ENCODE peak calls at places on chromosomes 5 and 9, in ten cellular contexts. One of them, this sample, is unnamed.

GRCh38 chr9:89884356-89885083 is 279.7 kb downstream of the GADD45G start:
- DNase-seq in WERI-Rb-1: no peak
- DNase-seq in fibroblast of the aortic adventitia: no peak
- DNase-seq in GM20000: no peak
- DNase-seq in heart right ventricle: peak
- DNase-seq in breast epithelium: peak
- DNase-seq in body of pancreas: no peak
- DNase-seq in GM23338: no peak
- DNase-seq in uterus: no peak
- DNase-seq in transverse colon: no peak
- DNase-seq in this sample: peak

GRCh38 chr5:62077823-62078550 is 228.0 kb upstream of the KIF2A start:
- DNase-seq in WERI-Rb-1: no peak
- DNase-seq in fibroblast of the aortic adventitia: no peak
- DNase-seq in GM20000: no peak
- DNase-seq in heart right ventricle: no peak
- DNase-seq in breast epithelium: no peak
- DNase-seq in body of pancreas: no peak
- DNase-seq in GM23338: no peak
- DNase-seq in uterus: no peak
- DNase-seq in transverse colon: no peak
- DNase-seq in this sample: no peak

GRCh38 chr9:96038271-96038670 is 162.8 kb downstream of the ERCC6L2 start:
- DNase-seq in WERI-Rb-1: no peak
- DNase-seq in fibroblast of the aortic adventitia: no peak
- DNase-seq in GM20000: no peak
- DNase-seq in heart right ventricle: no peak
- DNase-seq in breast epithelium: no peak
- DNase-seq in body of pancreas: no peak
- DNase-seq in GM23338: no peak
- DNase-seq in uterus: no peak
- DNase-seq in transverse colon: no peak
- DNase-seq in this sample: no peak

GRCh38 chr9:94900222-94901018 is 173.9 kb downstream of the AOPEP start:
- DNase-seq in WERI-Rb-1: no peak
- DNase-seq in fibroblast of the aortic adventitia: peak
- DNase-seq in GM20000: no peak
- DNase-seq in heart right ventricle: no peak
- DNase-seq in breast epithelium: no peak
- DNase-seq in body of pancreas: no peak
- DNase-seq in GM23338: no peak
- DNase-seq in uterus: no peak
- DNase-seq in transverse colon: no peak
- DNase-seq in this sample: no peak

GRCh38 chr5:81779125-81779934 is 28.4 kb upstream of the SSBP2 start:
- DNase-seq in WERI-Rb-1: no peak
- DNase-seq in fibroblast of the aortic adventitia: peak
- DNase-seq in GM20000: peak
- DNase-seq in heart right ventricle: peak
- DNase-seq in breast epithelium: peak
- DNase-seq in body of pancreas: peak
- DNase-seq in GM23338: no peak
- DNase-seq in uterus: peak
- DNase-seq in transverse colon: peak
- DNase-seq in this sample: no peak

GRCh38 chr5:27388755-27389154 is 350.4 kb upstream of the CDH9 start:
- DNase-seq in WERI-Rb-1: no peak
- DNase-seq in fibroblast of the aortic adventitia: no peak
- DNase-seq in GM20000: no peak
- DNase-seq in heart right ventricle: no peak
- DNase-seq in breast epithelium: no peak
- DNase-seq in body of pancreas: no peak
- DNase-seq in GM23338: no peak
- DNase-seq in uterus: no peak
- DNase-seq in transverse colon: no peak
- DNase-seq in this sample: no peak

GRCh38 chr5:180484813-180485212 is 9.4 kb upstream of the CNOT6 start:
- DNase-seq in WERI-Rb-1: no peak
- DNase-seq in fibroblast of the aortic adventitia: no peak
- DNase-seq in GM20000: no peak
- DNase-seq in heart right ventricle: no peak
- DNase-seq in breast epithelium: no peak
- DNase-seq in body of pancreas: no peak
- DNase-seq in GM23338: no peak
- DNase-seq in uterus: no peak
- DNase-seq in transverse colon: no peak
- DNase-seq in this sample: no peak

GRCh38 chr5:138663009-138663408 is 87.8 kb upstream of the HSPA9 start:
- DNase-seq in WERI-Rb-1: no peak
- DNase-seq in fibroblast of the aortic adventitia: no peak
- DNase-seq in GM20000: no peak
- DNase-seq in heart right ventricle: no peak
- DNase-seq in breast epithelium: peak
- DNase-seq in body of pancreas: no peak
- DNase-seq in GM23338: no peak
- DNase-seq in uterus: no peak
- DNase-seq in transverse colon: no peak
- DNase-seq in this sample: no peak

GRCh38 chr9:137441289-137441934 is at the start of gene ENTPD8:
- DNase-seq in WERI-Rb-1: peak
- DNase-seq in fibroblast of the aortic adventitia: no peak
- DNase-seq in GM20000: peak
- DNase-seq in heart right ventricle: peak
- DNase-seq in breast epithelium: no peak
- DNase-seq in body of pancreas: peak
- DNase-seq in GM23338: peak
- DNase-seq in uterus: no peak
- DNase-seq in transverse colon: peak
- DNase-seq in this sample: peak

GRCh38 chr5:77560677-77561263 is 68.7 kb upstream of the WDR41 start:
- DNase-seq in WERI-Rb-1: no peak
- DNase-seq in fibroblast of the aortic adventitia: peak
- DNase-seq in GM20000: peak
- DNase-seq in heart right ventricle: no peak
- DNase-seq in breast epithelium: no peak
- DNase-seq in body of pancreas: no peak
- DNase-seq in GM23338: peak
- DNase-seq in uterus: no peak
- DNase-seq in transverse colon: no peak
- DNase-seq in this sample: no peak

GRCh38 chr5:113293613-113294340 is 141.0 kb downstream of the TSSK1B start:
- DNase-seq in WERI-Rb-1: no peak
- DNase-seq in fibroblast of the aortic adventitia: peak
- DNase-seq in GM20000: peak
- DNase-seq in heart right ventricle: no peak
- DNase-seq in breast epithelium: no peak
- DNase-seq in body of pancreas: no peak
- DNase-seq in GM23338: peak
- DNase-seq in uterus: no peak
- DNase-seq in transverse colon: no peak
- DNase-seq in this sample: peak

GRCh38 chr5:93967923-93968322 is 226.5 kb upstream of the POU5F2 start:
- DNase-seq in WERI-Rb-1: no peak
- DNase-seq in fibroblast of the aortic adventitia: no peak
- DNase-seq in GM20000: no peak
- DNase-seq in heart right ventricle: no peak
- DNase-seq in breast epithelium: no peak
- DNase-seq in body of pancreas: no peak
- DNase-seq in GM23338: peak
- DNase-seq in uterus: no peak
- DNase-seq in transverse colon: no peak
- DNase-seq in this sample: no peak

GRCh38 chr5:15463231-15463630 is 36.7 kb upstream of the FBXL7 start:
- DNase-seq in WERI-Rb-1: no peak
- DNase-seq in fibroblast of the aortic adventitia: peak
- DNase-seq in GM20000: no peak
- DNase-seq in heart right ventricle: no peak
- DNase-seq in breast epithelium: no peak
- DNase-seq in body of pancreas: no peak
- DNase-seq in GM23338: peak
- DNase-seq in uterus: no peak
- DNase-seq in transverse colon: no peak
- DNase-seq in this sample: no peak
- TF ChIP-seq CTCF in WERI-Rb-1: peak
- TF ChIP-seq CTCF in fibroblast of the aortic adventitia: peak
- TF ChIP-seq CTCF in GM20000: no peak
- TF ChIP-seq CTCF in heart right ventricle: peak
- TF ChIP-seq CTCF in breast epithelium: no peak
- TF ChIP-seq CTCF in body of pancreas: no peak
- TF ChIP-seq CTCF in GM23338: peak
- TF ChIP-seq CTCF in uterus: no peak
- TF ChIP-seq CTCF in transverse colon: no peak
- TF ChIP-seq CTCF in this sample: no peak

GRCh38 chr5:1681955-1682354 is 117.7 kb downstream of the MRPL36 start:
- DNase-seq in WERI-Rb-1: peak
- DNase-seq in fibroblast of the aortic adventitia: no peak
- DNase-seq in GM20000: no peak
- DNase-seq in heart right ventricle: no peak
- DNase-seq in breast epithelium: no peak
- DNase-seq in body of pancreas: no peak
- DNase-seq in GM23338: no peak
- DNase-seq in uterus: no peak
- DNase-seq in transverse colon: no peak
- DNase-seq in this sample: no peak
- TF ChIP-seq CTCF in WERI-Rb-1: peak
- TF ChIP-seq CTCF in fibroblast of the aortic adventitia: no peak
- TF ChIP-seq CTCF in GM20000: no peak
- TF ChIP-seq CTCF in heart right ventricle: no peak
- TF ChIP-seq CTCF in breast epithelium: no peak
- TF ChIP-seq CTCF in body of pancreas: no peak
- TF ChIP-seq CTCF in GM23338: no peak
- TF ChIP-seq CTCF in uterus: no peak
- TF ChIP-seq CTCF in transverse colon: no peak
- TF ChIP-seq CTCF in this sample: no peak

GRCh38 chr5:6296524-6296923 is 81.8 kb downstream of the MED10 start:
- DNase-seq in WERI-Rb-1: no peak
- DNase-seq in fibroblast of the aortic adventitia: no peak
- DNase-seq in GM20000: no peak
- DNase-seq in heart right ventricle: no peak
- DNase-seq in breast epithelium: no peak
- DNase-seq in body of pancreas: no peak
- DNase-seq in GM23338: peak
- DNase-seq in uterus: no peak
- DNase-seq in transverse colon: no peak
- DNase-seq in this sample: no peak

GRCh38 chr5:6286404-6286803 is 91.9 kb downstream of the MED10 start:
- DNase-seq in WERI-Rb-1: no peak
- DNase-seq in fibroblast of the aortic adventitia: no peak
- DNase-seq in GM20000: no peak
- DNase-seq in heart right ventricle: no peak
- DNase-seq in breast epithelium: no peak
- DNase-seq in body of pancreas: no peak
- DNase-seq in GM23338: no peak
- DNase-seq in uterus: no peak
- DNase-seq in transverse colon: no peak
- DNase-seq in this sample: no peak

GRCh38 chr5:6287136-6287535 is 91.2 kb downstream of the MED10 start:
- DNase-seq in WERI-Rb-1: no peak
- DNase-seq in fibroblast of the aortic adventitia: no peak
- DNase-seq in GM20000: no peak
- DNase-seq in heart right ventricle: no peak
- DNase-seq in breast epithelium: no peak
- DNase-seq in body of pancreas: no peak
- DNase-seq in GM23338: peak
- DNase-seq in uterus: no peak
- DNase-seq in transverse colon: no peak
- DNase-seq in this sample: peak

GRCh38 chr5:6291961-6292360 is 86.4 kb downstream of the MED10 start:
- DNase-seq in WERI-Rb-1: peak
- DNase-seq in fibroblast of the aortic adventitia: peak
- DNase-seq in GM20000: no peak
- DNase-seq in heart right ventricle: no peak
- DNase-seq in breast epithelium: no peak
- DNase-seq in body of pancreas: no peak
- DNase-seq in GM23338: peak
- DNase-seq in uterus: no peak
- DNase-seq in transverse colon: no peak
- DNase-seq in this sample: no peak
- TF ChIP-seq CTCF in WERI-Rb-1: peak
- TF ChIP-seq CTCF in fibroblast of the aortic adventitia: peak
- TF ChIP-seq CTCF in GM20000: peak
- TF ChIP-seq CTCF in heart right ventricle: peak
- TF ChIP-seq CTCF in breast epithelium: no peak
- TF ChIP-seq CTCF in body of pancreas: no peak
- TF ChIP-seq CTCF in GM23338: peak
- TF ChIP-seq CTCF in uterus: no peak
- TF ChIP-seq CTCF in transverse colon: no peak
- TF ChIP-seq CTCF in this sample: peak

GRCh38 chr5:132677682-132678400 is 4.1 kb downstream of the IL4 start:
- DNase-seq in WERI-Rb-1: no peak
- DNase-seq in fibroblast of the aortic adventitia: no peak
- DNase-seq in GM20000: no peak
- DNase-seq in heart right ventricle: no peak
- DNase-seq in breast epithelium: no peak
- DNase-seq in body of pancreas: no peak
- DNase-seq in GM23338: no peak
- DNase-seq in uterus: no peak
- DNase-seq in transverse colon: no peak
- DNase-seq in this sample: peak

GRCh38 chr5:132675936-132676689 is 2.3 kb downstream of the IL4 start:
- DNase-seq in WERI-Rb-1: no peak
- DNase-seq in fibroblast of the aortic adventitia: no peak
- DNase-seq in GM20000: no peak
- DNase-seq in heart right ventricle: no peak
- DNase-seq in breast epithelium: no peak
- DNase-seq in body of pancreas: no peak
- DNase-seq in GM23338: no peak
- DNase-seq in uterus: no peak
- DNase-seq in transverse colon: no peak
- DNase-seq in this sample: no peak

GRCh38 chr5:132679166-132679565 is 5.4 kb downstream of the IL4 start:
- DNase-seq in WERI-Rb-1: no peak
- DNase-seq in fibroblast of the aortic adventitia: no peak
- DNase-seq in GM20000: peak
- DNase-seq in heart right ventricle: no peak
- DNase-seq in breast epithelium: no peak
- DNase-seq in body of pancreas: no peak
- DNase-seq in GM23338: no peak
- DNase-seq in uterus: no peak
- DNase-seq in transverse colon: no peak
- DNase-seq in this sample: no peak

GRCh38 chr5:132678735-132679134 is 4.9 kb downstream of the IL4 start:
- DNase-seq in WERI-Rb-1: no peak
- DNase-seq in fibroblast of the aortic adventitia: no peak
- DNase-seq in GM20000: peak
- DNase-seq in heart right ventricle: no peak
- DNase-seq in breast epithelium: no peak
- DNase-seq in body of pancreas: no peak
- DNase-seq in GM23338: no peak
- DNase-seq in uterus: no peak
- DNase-seq in transverse colon: no peak
- DNase-seq in this sample: no peak

DNA sequence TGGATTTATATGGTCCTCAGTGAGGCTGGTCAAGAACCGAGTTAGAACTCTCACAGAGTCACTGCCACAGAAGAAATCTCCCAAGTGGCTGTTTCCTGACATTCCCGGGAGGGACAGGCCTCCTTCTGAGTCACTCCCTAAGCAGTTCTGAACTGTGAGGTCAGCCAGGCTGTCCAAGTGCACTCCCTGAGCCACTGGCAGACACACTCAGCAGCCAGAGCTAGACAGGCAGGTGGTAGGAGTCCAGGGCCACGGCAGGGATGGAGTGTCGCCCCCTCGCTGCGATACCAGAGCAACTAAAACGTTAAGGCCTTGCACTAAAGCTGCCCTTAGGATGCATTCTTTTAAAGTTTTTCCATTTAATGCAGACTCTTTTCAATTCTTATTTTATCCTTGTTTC is 3.4 kb downstream of the IL4 start:
- DNase-seq in WERI-Rb-1: peak
- DNase-seq in fibroblast of the aortic adventitia: peak
- DNase-seq in GM20000: no peak
- DNase-seq in heart right ventricle: no peak
- DNase-seq in breast epithelium: no peak
- DNase-seq in body of pancreas: peak
- DNase-seq in GM23338: peak
- DNase-seq in uterus: peak
- DNase-seq in transverse colon: peak
- DNase-seq in this sample: peak
- TF ChIP-seq CTCF in WERI-Rb-1: peak
- TF ChIP-seq CTCF in fibroblast of the aortic adventitia: peak
- TF ChIP-seq CTCF in GM20000: no peak
- TF ChIP-seq CTCF in heart right ventricle: no peak
- TF ChIP-seq CTCF in breast epithelium: no peak
- TF ChIP-seq CTCF in body of pancreas: no peak
- TF ChIP-seq CTCF in GM23338: peak
- TF ChIP-seq CTCF in uterus: no peak
- TF ChIP-seq CTCF in transverse colon: no peak
- TF ChIP-seq CTCF in this sample: no peak

This sample was measured in glutamatergic neuron.